ENCODE peak calls at places on chromosomes 16 and 17, in nine cellular contexts. C is lower lobe of right lung; X is tibial nerve; N is CD4-positive, alpha-beta T cell; F is neural progenitor cell; V is activated CD8-positive, alpha-beta T cell treated with anti-CD3 and anti-CD28 coated beads for 36 hours; J is OCI-LY7; Q is progenitor cell of endocrine pancreas; R is mammary epithelial cell. S is an unnamed sample.

GRCh38 chr17:28967240-28968135 is 16.2 kb upstream of the PHF12 start:
- DNase-seq in V (no peak), R (no peak), J (peak), X (no peak), N (no peak), C (peak), Q (no peak), F (peak), S (no peak)

GRCh38 chr17:17506181-17506741 is 10.1 kb upstream of the RASD1 start:
- DNase-seq in Q (no peak), X (no peak), R (no peak), V (no peak), C (peak), F (no peak), J (no peak), N (no peak), S (no peak)

GRCh38 chr17:81959362-81960129 is 1.4 kb downstream of the NOTUM start:
- DNase-seq in C (peak), V (peak), J (peak), F (peak), Q (no peak), N (peak), R (peak), X (peak), S (peak)

GRCh38 chr16:12503201-12503600 is 300.5 kb downstream of the CPPED1 start:
- DNase-seq in V (no peak), J (no peak), F (no peak), N (no peak), Q (no peak), R (no peak), C (no peak), X (no peak), S (no peak)

GRCh38 chr16:81601008-81601428 is 156.4 kb downstream of the CMIP start:
- DNase-seq in Q (no peak), J (no peak), N (no peak), X (no peak), F (no peak), V (no peak), C (no peak), R (peak), S (no peak)

GRCh38 chr17:41734139-41734948 is at the start of gene HAP1:
- DNase-seq in Q (peak), V (peak), X (no peak), F (peak), J (no peak), C (no peak), N (no peak), R (peak), S (no peak)

GRCh38 chr17:40331743-40332641 is 23.0 kb downstream of the RARA start:
- DNase-seq in X (peak), Q (no peak), F (no peak), N (no peak), J (no peak), C (peak), V (peak), R (no peak), S (no peak)

GRCh38 chr16:47058295-47059086 is 85.0 kb upstream of the DNAJA2 start:
- DNase-seq in J (no peak), X (no peak), Q (no peak), V (no peak), N (no peak), F (no peak), R (no peak), C (no peak), S (no peak)

GRCh38 chr16:74611721-74612120 is 4.8 kb upstream of the GLG1 start:
- DNase-seq in R (no peak), X (no peak), C (no peak), J (no peak), Q (no peak), F (no peak), V (no peak), N (no peak), S (no peak)

GRCh38 chr17:64083571-64084085 is 46.3 kb downstream of the ERN1 start:
- DNase-seq in R (no peak), C (no peak), F (no peak), X (no peak), V (no peak), J (peak), Q (no peak), N (no peak), S (no peak)

GRCh38 chr17:29627951-29628350 is 5.2 kb upstream of the CORO6 start:
- DNase-seq in J (no peak), R (no peak), C (no peak), F (no peak), N (no peak), V (no peak), X (no peak), Q (no peak), S (no peak)

GRCh38 chr16:69823831-69824563 is 61.9 kb downstream of the WWP2 start:
- DNase-seq in X (no peak), N (no peak), F (no peak), V (no peak), C (no peak), Q (no peak), J (no peak), R (no peak), S (no peak)

GRCh38 chr16:51545951-51546350 is 394.9 kb upstream of the SALL1 start:
- DNase-seq in F (no peak), V (no peak), J (no peak), X (no peak), C (no peak), N (no peak), Q (no peak), R (no peak), S (no peak)

GRCh38 chr17:57365420-57365819 is 109.1 kb downstream of the MSI2 start:
- DNase-seq in X (no peak), F (no peak), V (no peak), N (no peak), J (no peak), Q (no peak), R (no peak), C (no peak), S (no peak)

GRCh38 chr17:14301279-14301760 is 439 bp downstream of the HS3ST3B1 start:
- DNase-seq in V (peak), F (peak), N (peak), Q (no peak), C (no peak), X (no peak), R (no peak), J (peak), S (no peak)
- TF ChIP-seq CTCF in V (peak), F (peak), N (peak), Q (peak), C (peak), X (no peak), R (peak), J (peak), S (no peak)

DNA sequence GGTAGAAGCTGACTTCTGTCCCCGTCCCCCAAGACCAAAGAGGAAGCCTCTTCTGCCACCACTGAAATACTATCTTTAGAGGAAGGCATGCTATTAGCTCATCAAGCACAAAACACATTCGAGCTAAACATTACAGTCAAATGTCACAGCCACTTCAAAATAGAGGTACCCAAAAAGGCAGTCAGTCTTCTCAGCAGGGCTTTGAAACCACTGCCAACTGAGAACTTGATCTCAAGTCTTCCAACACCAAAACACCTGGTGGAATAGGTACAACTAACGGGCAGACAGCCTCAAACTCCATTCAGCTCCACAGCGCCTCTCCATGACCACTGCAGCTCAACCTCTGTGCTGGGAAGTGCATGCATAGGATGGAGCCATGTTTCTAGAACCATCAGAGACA is 36.0 kb downstream of the ZFHX3 start:
- DNase-seq in X (no peak), J (no peak), Q (no peak), F (no peak), R (no peak), V (no peak), C (no peak), N (no peak), S (no peak)
- TF ChIP-seq CTCF in X (no peak), J (no peak), Q (no peak), F (peak), R (no peak), V (no peak), C (no peak), N (no peak), S (no peak)

GRCh38 chr17:61399131-61400057 is at the start of gene TBX2:
- DNase-seq in C (peak), Q (no peak), N (no peak), F (peak), R (peak), V (no peak), X (peak), J (no peak), S (no peak)
- TF ChIP-seq CTCF in C (no peak), Q (peak), N (no peak), F (peak), R (no peak), V (no peak), X (no peak), J (no peak), S (no peak)

GRCh38 chr16:19008245-19008644 is 24.5 kb downstream of the TMC7 start:
- DNase-seq in R (peak), J (no peak), F (peak), X (no peak), C (no peak), V (no peak), Q (no peak), N (no peak), S (no peak)
- TF ChIP-seq CTCF in R (no peak), J (no peak), F (no peak), X (no peak), C (no peak), V (no peak), Q (no peak), N (no peak), S (no peak)

GRCh38 chr16:24257965-24258364 is 1.8 kb downstream of the CACNG3 start:
- DNase-seq in N (no peak), J (no peak), R (no peak), F (peak), X (no peak), Q (no peak), V (no peak), C (no peak), S (no peak)

GRCh38 chr16:24255446-24256352 is at the start of gene CACNG3:
- DNase-seq in R (peak), F (peak), N (peak), V (peak), Q (peak), C (peak), J (peak), X (no peak), S (no peak)

GRCh38 chr16:24253192-24253591 is 2.9 kb upstream of the CACNG3 start:
- DNase-seq in N (no peak), R (peak), F (peak), X (no peak), Q (peak), J (peak), C (no peak), V (peak), S (peak)
- TF ChIP-seq CTCF in N (peak), R (peak), F (peak), X (peak), Q (peak), J (peak), C (peak), V (peak), S (peak)

DNA sequence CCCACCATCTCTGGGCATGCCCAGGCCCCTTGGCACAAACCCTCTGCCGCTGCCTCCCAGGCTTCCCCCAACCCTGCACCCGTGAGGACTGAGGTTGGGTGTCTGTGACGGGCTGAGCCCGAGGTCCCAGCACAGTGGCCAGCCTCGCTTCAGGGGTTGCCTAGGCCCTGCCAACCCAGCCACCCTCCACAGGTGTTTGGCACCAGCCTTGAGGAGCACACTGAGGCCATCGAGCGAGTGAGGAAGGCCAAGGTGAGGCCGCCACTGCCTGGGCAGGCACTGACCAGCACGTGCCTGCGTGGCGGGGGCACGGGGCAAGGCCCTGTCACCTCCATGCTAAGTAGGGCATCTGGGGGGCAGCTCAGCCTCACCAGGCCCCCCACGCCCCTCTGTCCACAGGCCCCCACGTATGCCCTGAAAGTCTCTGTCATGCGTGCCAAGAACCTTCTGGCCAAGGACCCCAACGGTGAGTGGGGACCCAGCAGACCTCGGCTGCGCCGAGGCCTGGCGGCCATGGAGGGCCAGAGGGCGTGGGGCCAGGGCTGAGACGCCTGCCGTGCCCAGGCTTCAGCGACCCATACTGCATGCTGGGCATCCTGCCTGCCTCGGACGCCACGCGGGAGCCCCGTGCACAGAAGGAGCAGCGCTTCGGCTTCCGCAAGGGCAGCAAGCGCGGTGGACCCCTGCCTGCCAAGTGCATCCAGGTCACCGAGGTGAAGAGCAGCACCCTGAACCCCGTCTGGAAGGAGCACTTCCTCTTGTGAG is 7.5 kb downstream of the BAIAP3 start:
- DNase-seq in R (no peak), J (no peak), V (no peak), X (no peak), C (no peak), N (no peak), F (no peak), Q (no peak), S (no peak)
- TF ChIP-seq CTCF in R (no peak), J (no peak), V (no peak), X (no peak), C (no peak), N (no peak), F (no peak), Q (no peak), S (no peak)

DNA sequence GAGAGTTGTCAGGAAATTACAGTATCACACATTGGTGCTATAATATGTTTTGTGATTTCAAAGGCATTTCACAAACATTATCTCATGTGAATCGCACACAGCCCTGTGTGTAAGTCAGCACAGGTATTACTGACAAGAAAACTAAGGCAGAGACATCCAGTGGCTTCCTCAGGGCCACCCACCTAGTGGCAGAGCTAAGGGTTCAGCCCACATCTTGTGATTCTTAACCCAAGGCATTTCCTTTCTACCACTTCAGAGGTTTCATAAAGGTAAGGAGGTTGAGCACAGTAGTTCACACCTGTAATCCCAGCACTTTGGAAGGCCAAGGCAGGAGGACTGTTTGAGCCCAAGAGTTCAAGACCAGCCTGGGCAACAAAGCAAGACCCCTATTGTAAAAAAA is 58.2 kb downstream of the STX8 start:
- DNase-seq in J (no peak), Q (no peak), N (no peak), R (peak), V (peak), X (no peak), C (no peak), F (no peak), S (no peak)
- TF ChIP-seq CTCF in J (no peak), Q (no peak), N (no peak), R (no peak), V (no peak), X (no peak), C (no peak), F (no peak), S (no peak)

GRCh38 chr16:87880117-87880696 is 10.9 kb upstream of the SLC7A5 start:
- DNase-seq in V (no peak), C (no peak), J (no peak), X (no peak), F (no peak), R (no peak), Q (no peak), N (no peak), S (no peak)

GRCh38 chr16:87874639-87875472 is 5.5 kb upstream of the SLC7A5 start:
- DNase-seq in N (peak), Q (no peak), F (no peak), C (no peak), R (no peak), V (peak), X (no peak), J (no peak), S (no peak)

GRCh38 chr16:87878704-87879103 is 9.4 kb upstream of the SLC7A5 start:
- DNase-seq in C (no peak), J (no peak), N (no peak), F (no peak), V (no peak), R (no peak), Q (no peak), X (no peak), S (no peak)

GRCh38 chr16:87881327-87882200 is 12.3 kb upstream of the SLC7A5 start:
- DNase-seq in Q (no peak), F (no peak), V (no peak), N (no peak), C (no peak), J (no peak), X (no peak), R (no peak), S (no peak)

GRCh38 chr16:87877942-87878507 is 8.7 kb upstream of the SLC7A5 start:
- DNase-seq in F (no peak), R (no peak), J (peak), C (no peak), N (no peak), Q (no peak), X (no peak), V (peak), S (no peak)
- TF ChIP-seq CTCF in F (peak), R (peak), J (peak), C (peak), N (no peak), Q (peak), X (no peak), V (peak), S (peak)

GRCh38 chr17:76353004-76353598 is 615 bp downstream of the PRPSAP1 start:
- DNase-seq in J (peak), V (peak), N (peak), Q (no peak), X (no peak), R (peak), F (peak), C (peak), S (no peak)

GRCh38 chr17:76354747-76355310 is 1.1 kb upstream of the PRPSAP1 start:
- DNase-seq in J (peak), X (no peak), N (no peak), Q (no peak), V (peak), R (no peak), C (peak), F (no peak), S (no peak)

GRCh38 chr17:76356803-76357456 is 3.2 kb upstream of the PRPSAP1 start:
- DNase-seq in X (no peak), F (no peak), N (no peak), C (no peak), J (peak), Q (no peak), V (no peak), R (no peak), S (no peak)

GRCh38 chr17:76353599-76354316 is at the start of gene PRPSAP1:
- DNase-seq in R (peak), N (peak), F (peak), C (peak), X (peak), V (peak), J (peak), Q (peak), S (peak)

DNA sequence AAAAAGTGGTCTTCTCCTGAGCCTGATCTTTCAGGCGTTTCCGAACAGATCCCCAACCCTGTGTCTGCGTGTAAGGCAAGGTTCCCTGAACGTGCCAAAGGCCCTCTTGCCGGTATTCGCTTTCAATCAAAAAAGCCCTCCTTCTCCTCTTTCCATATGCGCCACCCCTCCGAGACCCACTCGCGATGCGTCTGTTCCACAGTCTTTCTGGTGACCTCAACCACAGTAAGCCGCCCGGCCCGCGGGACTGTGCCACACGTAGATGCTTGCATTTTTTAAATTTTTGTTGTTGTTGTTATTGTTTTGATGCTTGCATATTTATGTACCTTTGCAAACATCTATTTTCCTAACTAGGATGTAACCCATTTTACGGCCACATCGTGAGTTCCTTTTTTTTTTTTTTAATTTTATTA is 607 bp upstream of the PRPSAP1 start:
- DNase-seq in F (no peak), C (peak), Q (no peak), R (no peak), J (no peak), N (no peak), X (no peak), V (no peak), S (no peak)
- TF ChIP-seq CTCF in F (no peak), C (no peak), Q (no peak), R (no peak), J (peak), N (no peak), X (no peak), V (no peak), S (no peak)

GRCh38 chr16:83898463-83899271 is at the start of gene MLYCD:
- DNase-seq in X (peak), V (peak), N (peak), F (peak), R (peak), J (peak), Q (peak), C (peak), S (peak)
- TF ChIP-seq CTCF in X (no peak), V (no peak), N (no peak), F (no peak), R (no peak), J (no peak), Q (no peak), C (no peak), S (no peak)

S was measured in D721Med.